ENCODE peak calls at places on chromosomes 7 and 10, in nine cellular contexts. O is prostate gland, A is GM23248, Z is fibroblast of lung, T is lung, P is aorta, N is endothelial cell of umbilical vein, I is breast epithelium, K is Peyer's patch. Y is an unnamed sample. For H3K4me1, the result is how much of the 10 kb centered on the place peaks cover.

GRCh38 chr7:141366098-141366621 is 185.1 kb upstream of the AGK start:
- DNase-seq in K (no peak), P (no peak), N (peak), A (no peak), T (no peak), I (no peak), Z (peak), O (no peak), Y (no peak)

GRCh38 chr7:152910545-152911013 is 151.0 kb downstream of the ACTR3B start:
- DNase-seq in K (no peak), I (no peak), A (no peak), T (no peak), Z (no peak), O (no peak), N (no peak), P (no peak), Y (no peak)

GRCh38 chr7:31875424-31875823 is 188.4 kb downstream of the PPP1R17 start:
- DNase-seq in T (no peak), I (no peak), P (no peak), Z (peak), K (no peak), O (no peak), N (peak), A (peak), Y (no peak)

GRCh38 chr10:99536400-99537254 is 3.9 kb downstream of the NKX2-3 start:
- DNase-seq in Z (no peak), I (no peak), K (no peak), O (no peak), T (no peak), P (no peak), A (no peak), N (no peak), Y (no peak)

GRCh38 chr10:77458986-77459590 is 178.5 kb downstream of the KCNMA1 start:
- DNase-seq in N (no peak), A (peak), K (no peak), T (no peak), P (no peak), O (no peak), I (no peak), Z (peak), Y (no peak)

GRCh38 chr7:6546852-6547251 is 4.4 kb downstream of the GRID2IP start:
- DNase-seq in A (no peak), I (no peak), N (no peak), Z (no peak), P (no peak), O (no peak), T (no peak), K (no peak), Y (no peak)

GRCh38 chr10:75170215-75170614 is 40.4 kb upstream of the VDAC2 start:
- DNase-seq in K (no peak), P (no peak), A (no peak), N (no peak), T (no peak), Z (no peak), O (no peak), I (no peak), Y (no peak)

GRCh38 chr7:99098824-99099498 is 44.9 kb downstream of the SMURF1 start:
- DNase-seq in O (no peak), A (peak), Z (no peak), P (no peak), K (no peak), I (no peak), T (no peak), N (no peak), Y (no peak)

GRCh38 chr7:147829021-147829420 is 761.5 kb upstream of the C7orf33 start:
- DNase-seq in Z (no peak), O (no peak), A (no peak), P (no peak), K (no peak), T (no peak), N (no peak), I (no peak), Y (no peak)

GRCh38 chr10:69901623-69902505 is 100.2 kb downstream of the COL13A1 start:
- DNase-seq in I (no peak), T (peak), K (peak), N (peak), Z (peak), P (no peak), O (peak), A (peak), Y (peak)

GRCh38 chr10:60427148-60427547 is 37.5 kb upstream of the ANK3 start:
- DNase-seq in A (no peak), N (no peak), O (no peak), I (no peak), Z (peak), P (no peak), T (no peak), K (no peak), Y (no peak)
- H3K4me1 ChIP-seq in A (half or more), N (half or more), O (under half), I (under half), Z (under half), P (under half), T (under half), K (under half), Y (under half)

GRCh38 chr7:450741-451140 is 68.9 kb downstream of the PDGFA start:
- DNase-seq in T (no peak), K (no peak), A (no peak), N (no peak), I (no peak), P (no peak), O (no peak), Z (no peak), Y (no peak)

GRCh38 chr7:452791-453455 is 66.7 kb downstream of the PDGFA start:
- DNase-seq in N (no peak), A (no peak), K (no peak), P (no peak), T (no peak), I (no peak), O (no peak), Z (no peak), Y (no peak)

GRCh38 chr7:451255-452229 is 68.1 kb downstream of the PDGFA start:
- DNase-seq in N (no peak), I (no peak), T (no peak), Z (no peak), K (no peak), A (no peak), P (no peak), O (no peak), Y (no peak)

GRCh38 chr7:453597-454306 is 65.9 kb downstream of the PDGFA start:
- DNase-seq in A (no peak), I (no peak), T (no peak), O (no peak), Z (no peak), P (no peak), N (no peak), K (no peak), Y (no peak)

DNA sequence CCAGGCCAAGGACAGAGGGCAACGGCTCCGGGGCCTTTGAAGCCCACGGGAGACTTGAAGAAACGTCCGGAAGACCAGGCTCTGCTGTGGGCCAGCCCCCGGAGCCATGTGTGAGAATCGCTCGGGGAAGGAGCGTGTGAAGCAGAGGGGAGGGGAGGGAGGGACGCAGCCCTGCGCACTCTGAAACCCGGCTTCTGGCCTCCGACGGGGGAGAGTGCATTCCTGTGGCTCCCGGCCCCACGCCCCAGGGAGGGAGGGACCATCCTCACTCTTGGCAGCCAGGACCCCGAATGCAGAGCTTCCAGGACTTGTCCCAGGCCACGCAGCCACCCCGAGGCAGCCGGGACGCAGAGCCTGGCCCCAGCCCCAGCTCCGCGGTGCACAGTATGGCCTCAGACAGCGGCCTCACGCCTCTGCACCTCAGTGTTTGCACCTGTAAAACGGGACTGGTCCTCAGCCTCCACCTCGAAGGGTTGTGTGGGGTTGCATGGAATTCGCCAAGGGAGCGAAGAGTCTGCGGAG is 67.4 kb downstream of the PDGFA start:
- DNase-seq in T (no peak), A (peak), O (no peak), I (no peak), N (no peak), P (no peak), K (no peak), Z (peak), Y (no peak)
- H3K4me3 ChIP-seq in T (no peak), A (no peak), O (no peak), I (peak), N (no peak), P (no peak), K (no peak), Z (no peak), Y (no peak)

GRCh38 chr10:49103761-49104160 is 11.6 kb downstream of the VSTM4 start:
- DNase-seq in T (peak), N (no peak), K (no peak), I (no peak), Z (no peak), P (no peak), A (no peak), O (no peak), Y (no peak)
- H3K4me1 ChIP-seq in T (under half), N (under half), K (under half), I (under half), Z (under half), P (under half), A (under half), O (under half), Y (under half)

GRCh38 chr7:28873410-28873809 is 84.7 kb downstream of the TRIL start:
- DNase-seq in N (no peak), K (no peak), Z (no peak), A (no peak), O (no peak), T (no peak), I (no peak), P (no peak), Y (no peak)
- H3K4me3 ChIP-seq in N (no peak), K (no peak), Z (no peak), A (no peak), O (no peak), T (no peak), I (no peak), P (no peak), Y (no peak)